ENCODE peak calls at places on chromosomes 1 and 21, in seven cellular contexts. N, O, E, L, R, D and I are unnamed samples.

GRCh38 chr1:61241411-61241838 is 159.1 kb downstream of the NFIA start:
- DNase-seq in L (no peak), E (no peak), R (no peak), D (no peak), O (no peak), N (no peak), I (no peak)

GRCh38 chr1:52571783-52572182 is 18.9 kb upstream of the TUT4 start:
- DNase-seq in N (no peak), L (peak), O (no peak), E (peak), R (no peak), D (no peak), I (no peak)

GRCh38 chr1:209434066-209434465 is 149.4 kb upstream of the CAMK1G start:
- DNase-seq in N (no peak), L (no peak), R (no peak), D (no peak), O (no peak), E (no peak), I (no peak)

GRCh38 chr1:151309851-151310323 is 17.3 kb downstream of the PI4KB start:
- DNase-seq in N (no peak), L (no peak), D (peak), R (no peak), O (no peak), E (no peak), I (no peak)

GRCh38 chr21:34736116-34736870 is 67.5 kb downstream of the CLIC6 start:
- DNase-seq in N (no peak), O (no peak), E (no peak), R (no peak), L (no peak), D (no peak), I (no peak)

GRCh38 chr1:100721502-100722205 is 2.1 kb downstream of the VCAM1 start:
- DNase-seq in R (no peak), N (no peak), D (no peak), E (no peak), L (no peak), O (no peak), I (no peak)

GRCh38 chr1:10288059-10288615 is 77.8 kb downstream of the KIF1B start:
- DNase-seq in O (no peak), E (no peak), R (no peak), N (no peak), L (no peak), D (no peak), I (no peak)

GRCh38 chr1:175204285-175204684 is 11.7 kb upstream of the KIAA0040 start:
- DNase-seq in L (no peak), E (no peak), R (no peak), N (no peak), O (no peak), D (no peak), I (no peak)

GRCh38 chr21:42971897-42972275 is 2.5 kb upstream of the PKNOX1 start:
- DNase-seq in O (no peak), D (no peak), L (peak), R (no peak), N (no peak), E (peak), I (no peak)

GRCh38 chr1:168096296-168097165 is 40.2 kb downstream of the GPR161 start:
- DNase-seq in R (no peak), O (no peak), L (no peak), D (no peak), E (no peak), N (no peak), I (no peak)

GRCh38 chr1:202367200-202367742 is 18.8 kb downstream of the PPP1R12B start:
- DNase-seq in R (no peak), E (no peak), N (no peak), D (peak), L (no peak), O (no peak), I (no peak)

GRCh38 chr1:54118704-54119103 is 34.1 kb downstream of the CDCP2 start:
- DNase-seq in N (no peak), D (no peak), L (no peak), R (no peak), E (no peak), O (no peak), I (no peak)

GRCh38 chr1:62782197-62782886 is 1.6 kb upstream of the ATG4C start:
- DNase-seq in N (no peak), R (no peak), D (no peak), L (no peak), O (no peak), E (no peak), I (no peak)

GRCh38 chr1:160836561-160836960 is 26.1 kb downstream of the CD244 start:
- DNase-seq in L (no peak), R (no peak), E (no peak), O (no peak), D (no peak), N (no peak), I (no peak)

GRCh38 chr1:224454337-224455055 is 19.9 kb upstream of the WDR26 start:
- DNase-seq in D (no peak), L (peak), E (no peak), O (no peak), R (no peak), N (no peak), I (no peak)

GRCh38 chr1:226309398-226310122 is 596 bp upstream of the LIN9 start:
- DNase-seq in E (no peak), N (no peak), O (no peak), L (peak), D (no peak), R (no peak), I (no peak)

GRCh38 chr1:151918819-151919218 is 9.5 kb upstream of the THEM4 start:
- DNase-seq in R (no peak), L (no peak), D (no peak), N (no peak), O (no peak), E (no peak), I (no peak)

DNA sequence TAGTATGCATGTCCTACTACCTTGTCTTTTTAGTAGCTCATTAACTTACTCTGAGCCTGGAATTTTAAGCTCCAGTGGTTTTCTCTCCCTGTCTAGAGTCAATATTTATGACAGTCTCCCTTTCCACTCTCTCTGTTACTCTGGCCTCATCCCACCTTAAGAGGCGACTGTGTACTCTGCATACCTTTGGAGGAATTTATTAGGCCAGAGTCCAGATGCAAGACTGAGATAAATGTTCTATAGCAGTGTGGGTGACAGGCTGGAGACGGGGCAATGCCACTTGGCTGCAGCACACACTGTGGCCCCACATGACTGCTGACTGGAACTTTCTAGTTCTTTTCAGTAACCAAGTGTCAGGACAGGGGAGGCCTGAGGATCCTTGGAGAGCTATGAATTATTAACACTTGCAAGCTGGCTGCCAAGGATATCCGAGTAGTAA is 4.1 kb upstream of the PDZK1 start:
- DNase-seq in E (no peak), L (peak), N (no peak), O (no peak), R (no peak), D (no peak), I (no peak)
- TF ChIP-seq TAF1 in E (no peak), L (no peak), N (no peak), O (no peak), R (no peak), D (no peak), I (no peak)

GRCh38 chr1:183607322-183607980 is 17.2 kb upstream of the NCF2 start:
- DNase-seq in D (no peak), O (no peak), N (no peak), R (no peak), L (no peak), E (no peak), I (no peak)
- TF ChIP-seq TAF1 in D (no peak), O (no peak), N (no peak), R (no peak), L (no peak), E (no peak), I (no peak)

DNA sequence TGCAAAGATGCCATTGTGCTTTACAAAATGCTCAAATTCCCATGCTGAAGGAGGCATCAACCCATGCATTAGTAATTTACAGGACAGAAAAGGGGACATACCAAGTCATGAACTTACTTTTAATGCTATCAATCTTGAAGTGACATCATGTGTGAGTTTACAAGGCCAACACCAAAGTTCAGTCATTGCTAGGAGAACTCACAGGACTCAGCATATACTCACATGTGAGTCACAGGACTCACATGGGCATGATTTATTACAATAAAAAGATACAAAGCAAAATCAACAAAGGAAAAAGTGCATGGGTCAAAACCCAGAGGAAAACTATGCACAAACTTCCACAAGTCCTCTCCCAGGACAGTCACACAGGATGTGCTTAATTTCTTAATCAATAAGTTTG is 1656.0 kb downstream of the MRPL39 start:
- DNase-seq in N (no peak), E (no peak), L (no peak), O (no peak), D (no peak), R (no peak), I (no peak)
- TF ChIP-seq TAF1 in N (no peak), E (no peak), L (no peak), O (no peak), D (no peak), R (no peak), I (no peak)

GRCh38 chr21:44438531-44439210 is 16.6 kb upstream of the LRRC3 start:
- DNase-seq in E (no peak), L (no peak), N (no peak), O (no peak), D (peak), R (no peak), I (no peak)
- TF ChIP-seq TAF1 in E (no peak), L (no peak), N (no peak), O (no peak), D (no peak), R (no peak), I (no peak)

GRCh38 chr21:32185103-32185502 is 93.7 kb downstream of the MIS18A start:
- DNase-seq in N (no peak), R (no peak), D (no peak), L (no peak), E (no peak), O (no peak), I (peak)

GRCh38 chr21:32184059-32184458 is 94.8 kb downstream of the MIS18A start:
- DNase-seq in O (no peak), N (no peak), R (no peak), L (no peak), E (no peak), D (peak), I (peak)

GRCh38 chr21:32186843-32187242 is 92.0 kb downstream of the MIS18A start:
- DNase-seq in R (no peak), D (no peak), L (no peak), O (no peak), N (no peak), E (no peak), I (no peak)

GRCh38 chr21:32184485-32184884 is 94.4 kb downstream of the MIS18A start:
- DNase-seq in D (no peak), E (no peak), R (no peak), O (no peak), N (no peak), L (no peak), I (no peak)

DNA sequence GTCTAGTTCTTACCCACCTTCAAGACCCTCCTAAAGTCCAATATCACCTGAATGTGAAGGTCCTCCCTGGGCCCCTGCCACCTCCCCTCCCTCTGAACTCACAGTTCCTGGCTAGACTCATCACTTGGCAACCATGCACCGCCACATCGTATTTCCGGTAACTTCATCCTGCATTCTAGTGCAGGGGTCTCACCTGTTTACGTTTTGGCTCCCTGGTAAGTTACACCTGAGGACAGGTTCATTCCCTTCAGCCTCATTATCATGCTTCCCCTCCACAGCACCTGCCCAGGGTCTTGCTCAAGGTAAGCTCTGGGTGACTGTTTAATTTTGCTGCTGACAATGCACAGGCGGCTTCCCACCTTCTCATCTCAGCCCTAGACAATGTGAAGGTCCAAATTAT is 93.1 kb downstream of the MIS18A start:
- DNase-seq in N (no peak), O (no peak), E (no peak), L (no peak), D (no peak), R (no peak), I (no peak)
- TF ChIP-seq TAF1 in N (no peak), O (no peak), E (no peak), L (no peak), D (no peak), R (no peak), I (no peak)

DNA sequence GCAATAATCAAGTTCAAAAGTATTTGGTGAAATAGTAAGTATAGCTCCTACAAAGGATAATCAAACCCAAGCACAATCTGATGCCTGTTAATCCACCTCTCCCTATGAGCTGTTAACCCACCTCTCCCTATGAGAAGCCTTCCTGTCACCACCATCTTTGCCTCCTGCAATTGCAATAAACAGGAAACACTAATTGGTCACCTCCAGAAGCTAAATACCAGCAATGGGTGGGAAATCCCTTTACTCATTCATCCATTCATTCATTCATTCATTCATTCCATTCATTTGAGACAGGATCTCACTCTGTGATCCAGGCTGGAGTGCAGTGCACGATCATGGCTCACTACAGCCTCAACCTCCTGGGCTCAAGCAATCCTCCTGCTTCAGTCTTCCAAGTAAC is 132.8 kb downstream of the RERE start:
- DNase-seq in O (no peak), E (no peak), D (no peak), L (no peak), N (no peak), R (no peak), I (no peak)
- TF ChIP-seq TAF1 in O (no peak), E (no peak), D (no peak), L (no peak), N (no peak), R (no peak), I (no peak)

GRCh38 chr1:15350551-15351200 is 59.0 kb upstream of the EFHD2 start:
- DNase-seq in O (no peak), D (no peak), R (no peak), N (no peak), E (no peak), L (no peak), I (no peak)

GRCh38 chr1:15353839-15354579 is 55.7 kb upstream of the EFHD2 start:
- DNase-seq in L (peak), N (no peak), O (no peak), E (peak), D (peak), R (no peak), I (no peak)

GRCh38 chr1:15350151-15350550 is 59.5 kb upstream of the EFHD2 start:
- DNase-seq in N (no peak), L (no peak), D (no peak), E (no peak), R (no peak), O (no peak), I (no peak)

GRCh38 chr1:15351301-15351700 is 58.4 kb upstream of the EFHD2 start:
- DNase-seq in D (no peak), L (no peak), E (no peak), R (no peak), O (no peak), N (no peak), I (no peak)

DNA sequence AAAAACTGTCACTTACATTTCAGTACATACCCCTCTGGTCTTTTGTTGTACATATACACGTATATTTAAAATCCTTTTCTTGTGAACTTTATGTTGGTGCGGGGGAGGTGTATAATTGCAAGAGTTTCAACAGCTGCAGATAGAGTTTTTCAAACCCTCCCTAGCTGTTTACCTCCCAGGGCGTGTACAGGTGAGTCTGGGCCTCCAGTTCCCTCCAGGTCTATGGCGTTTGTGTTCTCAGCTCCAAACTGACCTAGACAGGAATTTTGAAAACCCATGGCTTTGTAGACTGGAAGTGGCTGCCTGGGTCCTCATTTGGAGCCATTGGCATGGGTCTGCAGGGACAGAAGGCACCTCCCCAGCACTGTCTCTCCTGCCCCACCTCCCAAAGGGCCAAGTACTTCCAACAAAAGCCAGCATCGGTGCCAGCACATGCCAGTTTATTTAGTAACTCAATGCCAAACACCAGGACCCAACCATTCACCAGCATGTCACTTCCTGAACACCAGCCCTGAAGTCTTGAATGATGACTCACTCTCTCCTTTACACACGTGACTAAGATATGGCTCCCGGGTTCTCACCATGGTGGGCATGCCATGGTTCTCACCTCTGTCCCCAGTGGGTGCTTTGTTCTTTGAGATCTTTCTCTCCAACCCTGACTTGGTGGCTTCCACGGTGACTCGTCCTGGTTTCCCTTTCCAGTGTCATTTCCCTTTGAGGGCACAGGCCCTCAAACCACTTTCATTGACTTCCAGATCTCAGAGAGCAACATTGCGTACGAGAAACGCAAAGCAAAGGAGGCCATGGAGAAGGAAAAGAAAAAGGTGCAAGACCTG is 57.3 kb upstream of the EFHD2 start:
- DNase-seq in D (no peak), E (peak), N (no peak), O (no peak), R (no peak), L (peak), I (no peak)
- TF ChIP-seq TAF1 in D (peak), E (no peak), N (no peak), O (no peak), R (no peak), L (no peak), I (no peak)

DNA sequence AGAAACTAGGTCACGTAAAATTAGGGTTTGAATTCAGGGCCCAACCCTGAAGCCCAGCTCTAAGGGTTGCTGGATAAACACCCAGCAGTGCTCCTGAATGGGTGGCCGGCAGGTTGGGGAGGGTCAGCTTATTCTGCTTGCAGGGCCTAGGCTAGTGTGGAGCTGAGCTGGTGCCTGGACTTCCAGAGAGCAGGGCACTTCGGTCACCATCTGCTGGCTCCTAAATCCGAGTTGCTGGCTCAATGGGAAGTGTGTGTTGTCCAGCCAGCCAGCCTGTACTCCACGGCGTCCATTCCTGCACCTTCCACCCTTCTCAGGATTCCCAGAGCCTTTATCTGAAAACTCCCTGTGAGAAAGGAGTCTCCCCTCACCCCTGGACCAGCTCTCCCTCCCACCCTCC is 23.0 kb downstream of the TRIM67 start:
- DNase-seq in E (no peak), N (no peak), O (no peak), D (no peak), R (no peak), L (no peak), I (no peak)
- TF ChIP-seq TAF1 in E (no peak), N (no peak), O (no peak), D (no peak), R (no peak), L (no peak), I (no peak)